ENCODE peak calls at places on chromosome 2, in ten cellular contexts. G is Peyer's patch, S is A549, V is IMR-90, F is esophagus squamous epithelium, Q is tibial nerve, E is GM12878, A is breast epithelium, L is sigmoid colon, D is adrenal gland. X is an unnamed sample.

GRCh38 chr2:225462945-225463344 is 63.4 kb downstream of the NYAP2 start:
- DNase-seq in E (no peak), F (no peak), Q (no peak), G (no peak), D (no peak), V (no peak), A (no peak), S (no peak), L (no peak), X (no peak)

GRCh38 chr2:141508806-141509595 is 621.8 kb downstream of the LRP1B start:
- DNase-seq in Q (no peak), V (peak; percentile 8), E (no peak), D (no peak), A (no peak), L (no peak), F (no peak), S (no peak), G (no peak), X (no peak)

GRCh38 chr2:111189106-111189505 is 68.4 kb downstream of the BCL2L11 start:
- DNase-seq in S (no peak), G (no peak), A (no peak), L (no peak), F (no peak), E (no peak), D (no peak), Q (no peak), V (no peak), X (no peak)

GRCh38 chr2:197360744-197361156 is 50.2 kb upstream of the ANKRD44 start:
- DNase-seq in S (no peak), F (no peak), V (peak; percentile 87), E (no peak), L (no peak), A (no peak), G (no peak), Q (no peak), D (no peak), X (no peak)

GRCh38 chr2:47653909-47654789 is 128.8 kb upstream of the MSH6 start:
- DNase-seq in Q (no peak), V (peak; percentile 5), G (no peak), L (no peak), D (peak; percentile 53), A (no peak), S (peak; percentile 20), F (no peak), E (no peak), X (no peak)

GRCh38 chr2:20444113-20444992 is 2.5 kb upstream of the RHOB start:
- DNase-seq in S (peak; percentile 36), V (no peak), Q (peak; percentile 57), L (peak; percentile 75), G (no peak), F (no peak), E (no peak), A (no peak), D (peak; percentile 65), X (peak; percentile 35)

GRCh38 chr2:188551671-188552070 is 260.0 kb downstream of the GULP1 start:
- DNase-seq in E (no peak), A (no peak), F (no peak), S (no peak), D (no peak), G (no peak), V (no peak), Q (no peak), L (no peak), X (no peak)

GRCh38 chr2:219630770-219631405 is 3.5 kb downstream of the SLC4A3 start:
- DNase-seq in V (no peak), F (no peak), A (no peak), D (peak; percentile 91), S (no peak), G (no peak), E (no peak), L (peak; percentile 61), Q (no peak), X (no peak)

GRCh38 chr2:208373460-208374089 is 33.0 kb upstream of the PTH2R start:
- DNase-seq in Q (peak; percentile 41), L (no peak), A (no peak), S (peak; percentile 67), E (no peak), G (no peak), D (peak; percentile 61), F (no peak), V (peak; percentile 54), X (no peak)

DNA sequence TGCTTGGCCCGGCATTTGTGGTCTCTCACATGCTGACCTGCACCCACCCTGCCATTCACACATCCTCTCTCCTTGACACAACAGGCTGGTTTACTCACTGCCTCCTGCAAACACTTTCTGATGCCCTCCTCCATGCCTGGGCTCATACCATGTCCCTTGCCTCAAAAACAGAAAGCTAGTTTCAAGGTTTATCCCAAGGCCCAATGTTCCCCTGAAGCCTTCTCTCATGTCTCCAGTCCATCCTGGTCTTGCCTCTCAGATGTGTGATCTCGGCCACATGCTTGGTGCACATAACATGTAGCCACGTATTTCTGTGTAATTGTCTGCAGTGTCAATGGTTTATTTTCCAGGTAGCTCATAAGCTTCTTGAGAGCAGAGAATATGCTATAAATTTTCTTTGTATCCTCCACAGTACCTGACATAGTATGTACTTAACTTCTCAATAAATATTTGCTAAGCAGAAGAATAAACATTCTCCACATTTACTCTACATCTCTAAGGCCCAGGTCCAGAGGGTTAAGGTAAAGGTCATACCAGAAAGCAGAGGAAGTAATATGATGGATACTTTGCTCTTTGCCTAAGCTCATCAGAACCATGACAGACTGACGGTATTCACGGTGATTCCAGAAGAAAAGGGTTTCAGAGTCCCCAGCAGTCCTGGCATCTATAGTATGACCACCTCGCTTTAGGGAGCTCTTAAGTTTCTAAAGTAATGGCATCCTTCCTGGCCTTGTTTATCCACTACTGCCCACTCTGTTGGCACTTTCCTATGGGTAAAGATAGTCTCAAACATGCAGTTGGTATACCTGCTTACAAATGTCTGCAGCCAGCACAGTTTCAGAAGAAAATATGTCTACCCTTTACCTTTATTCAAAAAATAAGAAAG is 163.4 kb upstream of the ZFP36L2 start:
- DNase-seq in E (no peak), A (no peak), F (no peak), Q (no peak), S (peak; percentile 32), G (no peak), V (no peak), D (no peak), L (no peak), X (no peak)
- H3K4me1 ChIP-seq in E (peaks cover 44% of the 10 kb centered on the region), A (no peaks in the 10 kb centered on the region), F (peaks cover 5% of the 10 kb centered on the region), Q (peaks cover 7% of the 10 kb centered on the region), S (peaks cover 40% of the 10 kb centered on the region), G (no peaks in the 10 kb centered on the region), V (peaks cover 13% of the 10 kb centered on the region), D (peaks cover 10% of the 10 kb centered on the region), L (peaks cover 23% of the 10 kb centered on the region), X (peaks cover 29% of the 10 kb centered on the region)

GRCh38 chr2:120517790-120518469 is 172.0 kb downstream of the INHBB start:
- DNase-seq in V (peak; percentile 16), E (no peak), D (no peak), A (no peak), S (no peak), F (no peak), G (no peak), L (no peak), Q (no peak), X (no peak)

GRCh38 chr2:120514521-120514920 is 168.6 kb downstream of the INHBB start:
- DNase-seq in Q (no peak), S (no peak), V (no peak), G (no peak), A (no peak), D (no peak), L (peak; percentile 41), E (no peak), F (no peak), X (no peak)

GRCh38 chr2:120515759-120516295 is 169.9 kb downstream of the INHBB start:
- DNase-seq in G (no peak), A (no peak), V (no peak), S (no peak), F (no peak), L (no peak), D (no peak), E (no peak), Q (no peak), X (no peak)

GRCh38 chr2:120518819-120519218 is 172.9 kb downstream of the INHBB start:
- DNase-seq in D (no peak), Q (no peak), F (no peak), A (no peak), L (no peak), G (peak; percentile 24), S (no peak), V (no peak), E (no peak), X (no peak)

DNA sequence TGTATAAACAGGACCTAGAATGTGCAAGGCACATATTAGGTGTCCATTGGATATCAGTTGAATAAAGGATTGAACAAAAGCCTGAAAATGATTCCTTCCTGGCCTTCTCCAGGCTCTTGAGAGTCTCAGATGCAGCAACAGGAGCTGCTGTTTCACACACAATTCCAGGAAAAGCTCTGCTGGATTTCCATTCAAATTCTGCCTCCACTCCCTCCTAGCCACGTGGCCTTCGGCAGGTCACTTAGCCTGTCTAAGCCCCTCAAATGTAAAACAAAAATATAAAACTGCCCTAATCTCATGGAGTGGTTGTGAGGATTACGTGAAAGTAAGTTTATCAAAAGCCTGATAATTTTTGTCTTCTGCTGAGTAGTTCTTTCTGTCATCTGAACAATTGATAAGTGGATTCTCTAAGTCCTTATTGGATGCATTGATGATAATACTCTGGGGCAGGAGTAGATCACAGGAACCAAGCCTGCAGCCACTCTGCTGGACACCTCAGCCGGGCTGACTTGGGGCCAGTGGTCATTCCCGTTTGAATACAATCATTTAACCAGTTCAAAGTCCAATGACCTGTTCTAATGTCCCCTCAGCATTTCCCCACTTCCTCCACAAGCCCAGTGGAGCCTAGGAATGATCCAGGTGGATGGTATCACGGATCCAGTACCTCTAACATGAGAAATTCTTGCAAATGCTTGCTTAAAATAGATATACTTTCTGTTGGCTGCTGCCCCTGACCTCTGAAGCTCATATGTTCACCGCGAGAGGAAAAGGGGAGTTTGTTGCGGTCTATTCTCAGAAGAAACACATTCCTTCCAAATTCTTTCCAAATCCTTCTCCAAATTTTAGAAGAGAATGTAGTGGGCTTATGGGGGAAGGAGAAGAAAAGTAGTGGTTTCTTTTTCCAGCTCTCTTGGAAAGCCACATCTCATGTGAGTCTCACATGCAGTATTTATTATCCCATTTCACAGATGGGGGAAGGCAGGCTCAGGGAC is 170.7 kb downstream of the INHBB start:
- DNase-seq in Q (no peak), F (no peak), G (no peak), V (peak; percentile 3), A (no peak), D (no peak), S (no peak), E (no peak), L (no peak), X (no peak)
- TF ChIP-seq POLR2A in Q (no peak), F (no peak), G (no peak), V (no peak), A (no peak), D (no peak), S (no peak), E (no peak), L (no peak), X (no peak)

GRCh38 chr2:42906115-42906556 is 113.8 kb upstream of the HAAO start:
- DNase-seq in E (no peak), L (peak; percentile 52), F (no peak), V (no peak), S (no peak), G (no peak), Q (no peak), D (no peak), A (peak; percentile 17), X (no peak)
- H3K4me1 ChIP-seq in E (peaks cover 32% of the 10 kb centered on the region), L (peaks cover 46% of the 10 kb centered on the region), F (peaks cover 18% of the 10 kb centered on the region), V (peaks cover 29% of the 10 kb centered on the region), S (peaks cover 15% of the 10 kb centered on the region), G (peaks cover 8% of the 10 kb centered on the region), Q (peaks cover 39% of the 10 kb centered on the region), D (no peaks in the 10 kb centered on the region), A (peaks cover 19% of the 10 kb centered on the region), X (peaks cover 38% of the 10 kb centered on the region)

GRCh38 chr2:113173563-113174368 is at the start of gene PSD4:
- DNase-seq in A (peak; percentile 35), V (no peak), S (no peak), G (peak; percentile 70), D (no peak), Q (no peak), F (peak; percentile 73), E (peak; percentile 67), L (no peak), X (peak; percentile 37)
- TF ChIP-seq POLR2A in A (no peak), V (no peak), S (no peak), G (no peak), D (no peak), Q (no peak), F (no peak), E (peak; percentile 96), L (no peak), X (no peak)

X was measured in gastrocnemius medialis.